ENCODE peak calls at places on chromosome 2, in seven cellular contexts. J, O, R, X, D, S and L are unnamed samples. For H3K4me1, the result is how much of the 10 kb centered on the place peaks cover.

GRCh38 chr2:216698895-216699294 is 3.5 kb upstream of the IGFBP5 start:
- DNase-seq in J (no peak), O (peak), R (peak), X (peak), D (peak), S (peak), L (no peak)

GRCh38 chr2:149000168-149000938 is 38.1 kb upstream of the LYPD6B start:
- DNase-seq in J (no peak), O (no peak), R (no peak), X (no peak), D (no peak), S (no peak), L (no peak)

GRCh38 chr2:57080035-57080434 is 896.2 kb downstream of the CCDC85A start:
- DNase-seq in J (no peak), O (no peak), R (peak), X (peak), D (no peak), S (peak), L (no peak)

GRCh38 chr2:221554769-221555510 is 17.2 kb downstream of the EPHA4 start:
- DNase-seq in J (no peak), O (no peak), R (no peak), X (no peak), D (no peak), S (no peak), L (no peak)

GRCh38 chr2:63846487-63846886 is 4.8 kb downstream of the UGP2 start:
- DNase-seq in J (no peak), O (peak), R (no peak), X (no peak), D (no peak), S (no peak), L (no peak)

GRCh38 chr2:7203056-7203467 is 285.9 kb downstream of the RNF144A start:
- DNase-seq in J (peak), O (peak), R (peak), X (peak), D (peak), S (peak), L (peak)

GRCh38 chr2:8654483-8654882 is 27.4 kb upstream of the ID2 start:
- DNase-seq in J (no peak), O (no peak), R (no peak), X (no peak), D (no peak), S (no peak), L (no peak)

GRCh38 chr2:43340066-43340465 is 113.7 kb upstream of the ZFP36L2 start:
- DNase-seq in J (no peak), O (no peak), R (no peak), X (peak), D (peak), S (peak), L (no peak)

GRCh38 chr2:26640781-26641564 is at the start of gene CIB4:
- DNase-seq in J (peak), O (no peak), R (no peak), X (no peak), D (no peak), S (peak), L (no peak)

GRCh38 chr2:57330447-57330846 is 716.2 kb upstream of the VRK2 start:
- DNase-seq in J (no peak), O (no peak), R (no peak), X (peak), D (no peak), S (peak), L (no peak)

GRCh38 chr2:240512666-240513535 is 44.9 kb downstream of the ANKMY1 start:
- DNase-seq in J (no peak), O (no peak), R (no peak), X (no peak), D (no peak), S (no peak), L (no peak)

GRCh38 chr2:68195096-68195495 is 37.4 kb downstream of the PNO1 start:
- DNase-seq in J (no peak), O (no peak), R (no peak), X (no peak), D (peak), S (no peak), L (no peak)

GRCh38 chr2:84421197-84421596 is 37.9 kb downstream of the SUCLG1 start:
- DNase-seq in J (no peak), O (no peak), R (no peak), X (no peak), D (no peak), S (no peak), L (no peak)

GRCh38 chr2:84429328-84429727 is 29.8 kb downstream of the SUCLG1 start:
- DNase-seq in J (no peak), O (no peak), R (no peak), X (no peak), D (no peak), S (no peak), L (no peak)

GRCh38 chr2:84421791-84422190 is 37.3 kb downstream of the SUCLG1 start:
- DNase-seq in J (no peak), O (no peak), R (no peak), X (no peak), D (no peak), S (no peak), L (no peak)

GRCh38 chr2:84427235-84428138 is 31.6 kb downstream of the SUCLG1 start:
- DNase-seq in J (no peak), O (no peak), R (no peak), X (peak), D (no peak), S (peak), L (no peak)

DNA sequence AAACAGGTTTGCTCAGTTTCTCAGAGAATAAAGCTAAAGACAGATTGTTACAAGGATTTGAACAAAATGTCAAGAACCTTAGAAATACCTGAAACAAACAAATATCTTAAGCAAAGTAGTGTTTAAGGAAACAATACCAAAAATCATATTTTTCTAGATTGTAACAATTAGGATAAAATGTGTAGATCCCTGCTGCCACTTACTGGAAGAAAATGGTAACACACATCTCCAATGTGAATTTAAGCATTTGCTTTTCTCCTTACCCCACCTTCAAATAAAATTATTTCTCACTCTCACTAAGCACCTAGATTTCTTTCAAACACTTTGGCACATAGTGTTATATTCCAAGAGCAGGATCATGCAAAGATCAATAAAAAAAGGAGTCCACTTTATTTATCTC is 34.9 kb downstream of the SUCLG1 start:
- DNase-seq in J (no peak), O (no peak), R (peak), X (peak), D (no peak), S (no peak), L (no peak)
- H3K4me1 ChIP-seq in J (under half), O (under half), R (under half), X (under half), D (under half), S (under half), L (under half)

DNA sequence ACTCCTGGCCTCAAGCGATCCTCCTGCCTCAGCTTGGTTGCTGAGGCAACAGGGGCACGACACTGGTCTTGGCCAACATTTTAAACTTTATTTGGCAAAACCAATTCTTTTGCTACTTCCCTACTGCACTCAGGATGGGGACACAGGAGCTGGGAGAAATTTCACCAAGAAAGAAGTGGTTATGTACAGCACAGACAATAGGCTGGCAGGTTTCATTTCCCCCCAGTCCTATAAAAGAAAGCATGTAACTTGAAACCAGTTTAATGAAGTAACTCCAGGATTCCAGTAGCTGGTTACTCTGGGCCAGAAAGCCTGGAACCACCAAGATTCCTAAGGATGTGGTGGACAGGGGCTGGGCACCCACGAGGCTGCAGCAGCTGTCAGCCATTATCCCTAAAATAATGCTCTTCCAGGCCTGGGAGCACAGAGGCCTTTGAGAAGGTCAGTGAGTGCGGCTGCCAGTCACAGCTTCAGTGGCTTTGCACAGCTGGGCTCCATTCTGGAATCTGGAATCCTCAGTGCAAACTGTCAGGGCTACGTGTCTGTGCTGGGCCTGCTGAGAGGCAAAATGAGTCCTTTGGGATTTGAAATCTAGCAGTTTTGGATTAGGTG is 142.3 kb upstream of the ITGA6 start:
- DNase-seq in J (no peak), O (no peak), R (no peak), X (peak), D (no peak), S (peak), L (peak)
- H3K4me1 ChIP-seq in J (under half), O (under half), R (under half), X (under half), D (under half), S (half or more), L (half or more)

GRCh38 chr2:42169869-42170465 is 814 bp downstream of the EML4 start:
- DNase-seq in J (no peak), O (no peak), R (no peak), X (no peak), D (no peak), S (no peak), L (no peak)

GRCh38 chr2:42172020-42172419 is 2.9 kb downstream of the EML4 start:
- DNase-seq in J (no peak), O (no peak), R (no peak), X (no peak), D (no peak), S (no peak), L (no peak)

GRCh38 chr2:42171396-42171971 is 2.3 kb downstream of the EML4 start:
- DNase-seq in J (no peak), O (no peak), R (no peak), X (no peak), D (no peak), S (no peak), L (no peak)

GRCh38 chr2:42169100-42169868 is at the start of gene EML4:
- DNase-seq in J (peak), O (peak), R (peak), X (peak), D (peak), S (peak), L (peak)

GRCh38 chr2:42170619-42171395 is 1.7 kb downstream of the EML4 start:
- DNase-seq in J (no peak), O (no peak), R (no peak), X (no peak), D (no peak), S (no peak), L (no peak)
- H3K4me1 ChIP-seq in J (under half), O (under half), R (under half), X (under half), D (under half), S (under half), L (under half)

GRCh38 chr2:74004212-74005182 is 19.8 kb downstream of the TET3 start:
- DNase-seq in J (no peak), O (no peak), R (no peak), X (no peak), D (no peak), S (no peak), L (no peak)
- H3K4me1 ChIP-seq in J (under half), O (under half), R (under half), X (under half), D (under half), S (under half), L (half or more)

DNA sequence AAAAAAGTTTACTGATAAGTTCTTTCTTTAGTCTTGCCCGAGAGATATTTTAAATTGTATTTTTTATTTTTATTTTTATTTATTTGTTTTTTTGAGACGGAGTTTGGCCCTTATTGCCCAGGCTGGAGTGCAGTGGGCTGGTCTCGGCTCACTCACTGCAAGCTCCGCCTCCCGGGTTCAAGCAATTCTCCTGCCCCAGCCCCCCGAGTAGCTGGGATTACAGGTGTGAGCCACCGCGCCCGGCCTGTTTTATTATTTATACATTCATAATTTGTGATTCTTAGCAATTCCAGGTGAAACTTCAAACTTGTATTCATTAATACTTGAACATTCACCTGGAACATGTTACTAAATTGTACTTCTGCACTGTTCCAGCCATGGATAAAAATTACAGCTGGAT is 2.9 kb downstream of the CREB1 start:
- DNase-seq in J (no peak), O (no peak), R (no peak), X (no peak), D (no peak), S (no peak), L (no peak)
- H3K4me1 ChIP-seq in J (under half), O (under half), R (under half), X (under half), D (under half), S (under half), L (half or more)

GRCh38 chr2:2043394-2043793 is 287.7 kb downstream of the MYT1L start:
- DNase-seq in J (no peak), O (no peak), R (no peak), X (no peak), D (no peak), S (no peak), L (no peak)
- H3K4me1 ChIP-seq in J (under half), O (under half), R (under half), X (under half), D (under half), S (under half), L (under half)

GRCh38 chr2:118246726-118247125 is 158.5 kb downstream of the INSIG2 start:
- DNase-seq in J (no peak), O (no peak), R (no peak), X (no peak), D (no peak), S (peak), L (peak)
- H3K4me1 ChIP-seq in J (under half), O (under half), R (under half), X (under half), D (under half), S (under half), L (under half)

GRCh38 chr2:98374286-98374685 is 28.0 kb downstream of the CNGA3 start:
- DNase-seq in J (no peak), O (no peak), R (no peak), X (no peak), D (no peak), S (no peak), L (no peak)
- H3K4me1 ChIP-seq in J (under half), O (under half), R (under half), X (under half), D (under half), S (under half), L (under half)

GRCh38 chr2:20593072-20594034 is 57.5 kb downstream of the HS1BP3 start:
- DNase-seq in J (peak), O (no peak), R (peak), X (peak), D (peak), S (peak), L (peak)
- H3K4me1 ChIP-seq in J (under half), O (under half), R (half or more), X (half or more), D (under half), S (under half), L (under half)